ENCODE peak calls at places on chromosome 1, in five cellular contexts. C is head of caudate nucleus, X is GM12892, G is progenitor cell of endocrine pancreas, Z is AG04450. Y is an unnamed sample.

GRCh38 chr1:67001682-67002425 is 52.1 kb downstream of the SLC35D1 start:
- DNase-seq in C (no peak), G (no peak), X (no peak), Z (no peak), Y (no peak)

GRCh38 chr1:224730540-224730939 is 114.4 kb downstream of the CNIH3 start:
- DNase-seq in Z (no peak), G (no peak), X (no peak), C (no peak), Y (peak)

GRCh38 chr1:66000033-66000637 is 207.4 kb downstream of the PDE4B start:
- DNase-seq in X (no peak), G (no peak), C (no peak), Z (no peak), Y (no peak)

GRCh38 chr1:172277989-172278388 is 142.5 kb upstream of the C1orf105 start:
- DNase-seq in C (no peak), G (no peak), X (no peak), Z (no peak), Y (no peak)

GRCh38 chr1:219337588-219337987 is 163.9 kb downstream of the LYPLAL1 start:
- DNase-seq in G (no peak), X (no peak), C (no peak), Z (no peak), Y (no peak)

GRCh38 chr1:65431111-65431705 is 10.7 kb downstream of the LEPR start:
- DNase-seq in G (no peak), X (no peak), C (no peak), Z (no peak), Y (peak)

GRCh38 chr1:165988817-165989216 is 161.4 kb downstream of the UCK2 start:
- DNase-seq in Z (no peak), G (no peak), X (no peak), C (no peak), Y (no peak)

GRCh38 chr1:46396429-46397398 is 2.6 kb downstream of the FAAH start:
- DNase-seq in C (peak), X (no peak), Z (no peak), G (no peak), Y (no peak)

GRCh38 chr1:96845464-96845863 is 123.9 kb downstream of the PTBP2 start:
- DNase-seq in C (peak), G (no peak), X (peak), Z (no peak), Y (no peak)

GRCh38 chr1:118338991-118339390 is 154.0 kb upstream of the SPAG17 start:
- DNase-seq in G (no peak), C (no peak), X (no peak), Z (no peak), Y (no peak)

GRCh38 chr1:20184997-20185833 is 681 bp upstream of the UBXN10 start:
- DNase-seq in Z (no peak), G (no peak), X (no peak), C (no peak), Y (no peak)

GRCh38 chr1:2597441-2598328 is 11.1 kb downstream of the PRXL2B start:
- DNase-seq in C (peak), G (no peak), X (no peak), Z (no peak), Y (no peak)

GRCh38 chr1:6148497-6149241 is 31.5 kb downstream of the CHD5 start:
- DNase-seq in Z (no peak), C (peak), X (peak), G (peak), Y (no peak)

GRCh38 chr1:175978926-175979325 is 228.2 kb downstream of the COP1 start:
- DNase-seq in Z (no peak), X (no peak), G (no peak), C (no peak), Y (peak)

GRCh38 chr1:45635211-45635610 is 11.4 kb upstream of the CCDC17 start:
- DNase-seq in Z (no peak), G (no peak), C (no peak), X (no peak), Y (no peak)

GRCh38 chr1:59641861-59642260 is 172.9 kb upstream of the HOOK1 start:
- DNase-seq in G (no peak), X (no peak), C (no peak), Z (no peak), Y (no peak)

GRCh38 chr1:231949277-231950122 is 322.9 kb downstream of the DISC1 start:
- DNase-seq in Z (no peak), X (no peak), C (no peak), G (no peak), Y (no peak)

GRCh38 chr1:47575855-47576757 is 138.3 kb downstream of the FOXD2 start:
- DNase-seq in G (no peak), Z (peak), X (no peak), C (no peak), Y (peak)

GRCh38 chr1:10836726-10837125 is 40.3 kb upstream of the CASZ1 start:
- DNase-seq in Z (no peak), X (no peak), C (no peak), G (no peak), Y (no peak)

Y was measured in HCEC 1CT.